ENCODE peak calls at places on chromosomes 3 and 15, in six cellular contexts. H, U, P, C, F and W are unnamed samples.

GRCh38 chr3:121997372-121997771 is 24.7 kb downstream of the ILDR1 start:
- DNase-seq in H (no peak), C (no peak), U (no peak), F (no peak), P (no peak), W (no peak)

GRCh38 chr3:185685231-185686035 is 99.3 kb downstream of the SENP2 start:
- DNase-seq in U (no peak), H (no peak), F (no peak), P (no peak), C (no peak), W (no peak)

GRCh38 chr15:94385441-94385840 is 154.1 kb downstream of the MCTP2 start:
- DNase-seq in P (no peak), C (no peak), U (no peak), H (no peak), F (no peak), W (no peak)

GRCh38 chr3:9078561-9079240 is 115.4 kb upstream of the RAD18 start:
- DNase-seq in F (no peak), H (no peak), P (no peak), U (peak), C (no peak), W (no peak)

GRCh38 chr3:67653425-67654098 is 850 bp downstream of the SUCLG2 start:
- DNase-seq in C (no peak), H (no peak), F (no peak), U (peak), P (no peak), W (no peak)

GRCh38 chr3:194380300-194380699 is 10.8 kb upstream of the LRRC15 start:
- DNase-seq in F (no peak), U (no peak), H (no peak), P (no peak), C (no peak), W (no peak)

GRCh38 chr3:62371735-62372591 is 1.4 kb downstream of the FEZF2 start:
- DNase-seq in P (no peak), U (no peak), F (no peak), C (peak), H (no peak), W (no peak)

GRCh38 chr15:40928975-40929729 is at the start of gene DLL4:
- DNase-seq in H (no peak), P (no peak), C (no peak), F (peak), U (peak), W (no peak)

GRCh38 chr15:73771380-73772095 is 18.4 kb upstream of the INSYN1 start:
- DNase-seq in P (no peak), C (no peak), F (no peak), U (no peak), H (no peak), W (no peak)

GRCh38 chr15:66019826-66020398 is 150.6 kb downstream of the RAB11A start:
- DNase-seq in P (no peak), H (no peak), U (no peak), C (no peak), F (no peak), W (no peak)

GRCh38 chr15:69679623-69680228 is 227.1 kb downstream of the RPLP1 start:
- DNase-seq in P (no peak), H (no peak), F (no peak), C (no peak), U (no peak), W (no peak)

GRCh38 chr3:142088522-142088921 is 60.8 kb downstream of the TFDP2 start:
- DNase-seq in F (no peak), H (no peak), U (no peak), P (no peak), C (no peak), W (no peak)

GRCh38 chr3:32106929-32107362 is 526 bp downstream of the GPD1L start:
- DNase-seq in C (no peak), U (no peak), P (no peak), F (no peak), H (peak), W (no peak)

GRCh38 chr3:30408105-30408557 is 198.3 kb upstream of the TGFBR2 start:
- DNase-seq in H (no peak), U (no peak), P (peak), C (no peak), F (no peak), W (no peak)

GRCh38 chr3:106518516-106518915 is 649.7 kb upstream of the CBLB start:
- DNase-seq in U (no peak), P (no peak), H (no peak), C (no peak), F (no peak), W (no peak)

GRCh38 chr3:195204360-195205166 is 66.4 kb downstream of the XXYLT1 start:
- DNase-seq in C (no peak), U (peak), F (no peak), P (peak), H (peak), W (no peak)

GRCh38 chr15:58545307-58546065 is 113.7 kb downstream of the LIPC start:
- DNase-seq in C (no peak), H (peak), U (no peak), F (no peak), P (no peak), W (no peak)